ENCODE peak calls at places on chromosomes 2 and 18, in seven cellular contexts. M is epithelial cell of esophagus, N is breast epithelium, G is AG10803, H is choroid plexus epithelial cell, W is fibroblast of pulmonary artery, K is neural progenitor cell. Z is an unnamed sample.

GRCh38 chr2:6074303-6074702 is 382.1 kb downstream of the SOX11 start:
- DNase-seq in N (no peak), H (no peak), K (peak; percentile 25), G (no peak), M (no peak), W (no peak), Z (no peak)

GRCh38 chr2:165467921-165468320 is 1.6 kb upstream of the CSRNP3 start:
- DNase-seq in H (no peak), M (no peak), G (no peak), W (no peak), K (no peak), N (no peak), Z (no peak)

GRCh38 chr2:191679818-191680600 is 2.1 kb downstream of the NABP1 start:
- DNase-seq in H (peak; percentile 86), M (peak; percentile 90), N (no peak), G (peak; percentile 81), W (peak; percentile 78), K (no peak), Z (peak; percentile 79)

GRCh38 chr2:121089005-121089510 is 195.9 kb downstream of the TFCP2L1 start:
- DNase-seq in M (no peak), W (no peak), K (no peak), H (no peak), G (no peak), N (no peak), Z (no peak)

GRCh38 chr2:205698556-205699282 is 16.4 kb downstream of the NRP2 start:
- DNase-seq in W (peak; percentile 29), N (no peak), G (peak; percentile 69), H (no peak), K (peak; percentile 85), M (peak; percentile 55), Z (no peak)

GRCh38 chr2:227106845-227107759 is 56.9 kb downstream of the COL4A4 start:
- DNase-seq in N (no peak), H (peak; percentile 87), K (peak; percentile 81), G (peak; percentile 68), M (peak; percentile 72), W (peak; percentile 82), Z (peak; percentile 52)

GRCh38 chr18:51340332-51340731 is 142.9 kb upstream of the MEX3C start:
- DNase-seq in W (no peak), G (no peak), M (peak; percentile 45), K (no peak), N (no peak), H (no peak), Z (peak; percentile 5)

GRCh38 chr2:86027913-86028762 is 77.5 kb downstream of the POLR1A start:
- DNase-seq in H (no peak), G (no peak), M (no peak), K (no peak), N (no peak), W (no peak), Z (no peak)

GRCh38 chr2:230602562-230603230 is 109.9 kb upstream of the CAB39 start:
- DNase-seq in N (no peak), H (no peak), M (no peak), W (no peak), G (no peak), K (no peak), Z (peak; percentile 95)

GRCh38 chr2:54770676-54771075 is 47.2 kb downstream of the EML6 start:
- DNase-seq in N (no peak), H (no peak), M (peak; percentile 37), G (no peak), K (no peak), W (no peak), Z (no peak)

GRCh38 chr2:136310005-136310495 is 192.1 kb upstream of the CXCR4 start:
- DNase-seq in W (no peak), N (no peak), K (no peak), M (no peak), H (no peak), G (no peak), Z (peak; percentile 84)

GRCh38 chr2:206996556-206997065 is 57.3 kb downstream of the CPO start:
- DNase-seq in N (no peak), M (no peak), K (no peak), W (no peak), G (no peak), H (no peak), Z (no peak)

GRCh38 chr2:86002375-86002774 is 103.3 kb downstream of the POLR1A start:
- DNase-seq in N (peak; percentile 30), W (no peak), M (no peak), H (no peak), G (no peak), K (no peak), Z (no peak)

GRCh38 chr2:119758881-119759450 is 756 bp upstream of the PTPN4 start:
- DNase-seq in G (no peak), M (no peak), K (peak; percentile 16), N (no peak), W (no peak), H (no peak), Z (no peak)

GRCh38 chr18:51523671-51524070 is 326.2 kb upstream of the MEX3C start:
- DNase-seq in M (peak; percentile 45), H (no peak), G (no peak), W (no peak), N (no peak), K (no peak), Z (no peak)

GRCh38 chr2:121898483-121898882 is 143.0 kb downstream of the TSN start:
- DNase-seq in H (peak; percentile 32), G (peak; percentile 66), W (peak; percentile 75), M (peak; percentile 27), N (no peak), K (no peak), Z (peak; percentile 15)

GRCh38 chr2:85312404-85312803 is 15.4 kb downstream of the TGOLN2 start:
- DNase-seq in W (peak; percentile 81), N (no peak), K (no peak), H (peak; percentile 51), M (peak; percentile 92), G (peak; percentile 81), Z (no peak)

GRCh38 chr2:174334781-174335604 is at the start of gene SP9:
- DNase-seq in K (peak; percentile 95), M (peak; percentile 54), W (peak; percentile 38), G (peak; percentile 78), N (no peak), H (no peak), Z (no peak)

GRCh38 chr2:241272298-241272721 is 43.2 kb downstream of the HDLBP start:
- DNase-seq in N (no peak), M (no peak), W (peak; percentile 28), K (peak; percentile 67), G (no peak), H (no peak), Z (peak; percentile 52)

GRCh38 chr18:51253476-51253875 is 56.0 kb upstream of the MEX3C start:
- DNase-seq in H (no peak), W (no peak), G (no peak), N (no peak), M (no peak), K (no peak), Z (no peak)

GRCh38 chr2:58614259-58614658 is 373.1 kb upstream of the FANCL start:
- DNase-seq in N (no peak), G (no peak), M (no peak), K (no peak), W (no peak), H (no peak), Z (no peak)

GRCh38 chr2:180559766-180560165 is 420.6 kb upstream of the UBE2E3 start:
- DNase-seq in K (no peak), M (no peak), H (peak; percentile 41), N (no peak), G (peak; percentile 35), W (peak; percentile 7), Z (no peak)

DNA sequence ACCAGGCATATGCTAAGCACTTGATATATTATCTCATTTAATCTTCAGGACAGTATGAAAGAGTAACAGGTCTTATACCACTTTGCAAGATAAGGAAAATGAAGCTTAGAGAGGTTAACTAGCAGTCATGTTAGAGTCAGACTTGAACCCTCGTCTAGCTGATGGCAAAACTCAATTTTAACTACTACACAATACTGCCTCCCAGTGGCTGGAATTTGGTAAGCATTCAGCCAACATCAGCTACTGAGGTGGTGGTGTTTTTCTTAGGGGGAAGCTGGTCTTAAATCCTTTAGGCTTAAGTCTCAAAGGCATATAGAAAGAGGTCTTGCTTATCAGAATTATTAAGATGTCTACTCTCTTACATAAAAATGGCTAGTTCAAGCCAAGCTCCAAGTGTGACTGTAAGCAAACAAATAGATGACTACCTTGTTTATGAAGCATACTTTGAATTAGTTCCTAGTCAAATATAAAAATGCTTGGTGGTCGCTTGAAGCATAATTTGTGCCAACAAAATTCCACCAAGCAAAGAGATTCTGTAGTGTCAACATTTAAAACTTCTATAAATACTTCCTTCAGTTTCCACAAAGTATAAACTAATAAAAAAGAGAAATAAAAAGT is 325.4 kb upstream of the FIGN start:
- DNase-seq in W (peak; percentile 58), M (peak; percentile 48), G (peak; percentile 22), K (peak; percentile 76), H (peak; percentile 62), N (no peak), Z (peak; percentile 51)
- TF ChIP-seq CTCF in W (peak; percentile 78), M (peak; percentile 80), G (peak; percentile 76), K (peak; percentile 89), H (peak; percentile 84), N (peak; percentile 49), Z (peak; percentile 64)

GRCh38 chr2:201185863-201186262 is 2.9 kb downstream of the CASP10 start:
- DNase-seq in H (no peak), M (no peak), K (no peak), G (no peak), N (no peak), W (no peak), Z (no peak)
- H3K4me3 ChIP-seq in H (no peak overlapping the region), M (no peak overlapping the region), K (no peak overlapping the region), G (no peak overlapping the region), N (no peak overlapping the region), W (no peak overlapping the region), Z (no peak overlapping the region)

DNA sequence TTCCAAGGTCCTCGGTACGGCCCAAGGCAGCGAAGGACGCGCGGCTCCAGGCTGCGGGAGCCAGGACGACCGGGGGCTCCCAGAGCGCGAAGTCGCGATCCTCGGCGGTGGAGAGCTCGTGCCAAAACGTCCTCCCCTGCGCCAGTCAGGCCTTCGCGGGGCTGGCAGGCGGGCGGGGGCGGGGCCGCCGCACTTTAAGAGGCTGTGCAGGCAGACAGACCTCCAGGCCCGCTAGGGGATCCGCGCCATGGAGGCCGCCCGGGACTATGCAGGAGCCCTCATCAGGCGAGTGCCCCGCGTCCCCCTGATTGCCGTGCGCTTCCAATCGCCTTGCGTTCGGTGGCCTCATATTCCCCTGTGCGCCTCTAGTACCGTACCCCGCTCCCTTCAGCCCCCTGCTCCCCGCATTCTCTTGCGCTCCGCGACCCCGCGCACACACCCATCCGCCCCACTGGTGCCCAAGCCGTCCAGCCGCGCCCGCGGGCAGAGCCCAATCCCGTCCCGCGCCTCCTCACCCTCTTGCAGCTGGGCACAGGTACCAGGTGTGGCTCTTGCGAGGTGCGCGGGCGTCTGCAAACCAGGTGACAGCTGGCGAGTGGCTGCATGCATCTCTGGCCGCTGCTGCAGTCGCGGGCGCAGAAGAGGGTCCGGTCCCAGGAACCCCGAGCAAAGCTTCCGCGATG is at the start of gene CIDEA:
- DNase-seq in H (no peak), K (peak; percentile 86), G (no peak), W (peak; percentile 16), N (no peak), M (peak; percentile 34), Z (no peak)
- TF ChIP-seq CTCF in H (no peak), K (peak; percentile 13), G (no peak), W (no peak), N (no peak), M (no peak), Z (no peak)

DNA sequence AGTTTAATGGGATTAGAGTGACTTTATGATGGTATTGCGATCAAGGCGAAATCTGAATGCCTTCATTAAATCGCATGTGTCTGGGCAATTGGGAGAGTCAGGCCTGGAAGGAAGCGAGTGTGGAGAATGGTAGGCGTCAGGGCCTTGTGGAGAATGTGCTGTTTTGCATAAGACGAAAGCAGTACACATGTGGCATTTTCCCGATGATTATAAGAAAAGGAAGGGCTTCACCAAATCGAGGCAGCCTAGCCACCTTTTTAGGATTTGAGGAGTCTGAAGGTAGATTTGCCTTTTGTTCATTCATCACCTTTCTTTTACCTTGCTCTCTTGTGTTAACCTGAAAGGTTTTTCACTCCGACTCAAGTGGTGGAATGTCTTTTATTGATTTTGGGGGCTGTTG is 1.0 kb downstream of the ZNF532 start:
- DNase-seq in H (no peak), N (no peak), K (no peak), M (peak; percentile 11), W (no peak), G (no peak), Z (no peak)
- H3K4me3 ChIP-seq in H (no peak overlapping the region), N (no peak overlapping the region), K (peak overlapping the region; percentile 54), M (no peak overlapping the region), W (peak overlapping the region; percentile 9), G (peak overlapping the region; percentile 57), Z (no peak overlapping the region)

Z was measured in GM12865.